ENCODE peak calls at places on chromosome 12, in ten cellular contexts. Z is T-helper 17 cell; K is AG09309; U is WTC11; P is activated CD4-positive, CD25-positive, alpha-beta regulatory T cell treated with anti-CD3 and anti-CD28 coated beads, Interleukin-2, amount 50 U/mL, for 72 hours; O is heart left ventricle; R is CD4-positive, CD25-positive, alpha-beta regulatory T cell; Q is activated naive CD4-positive, alpha-beta T cell treated with anti-CD3 and anti-CD28 coated beads, Interleukin-2, amount 50 U/mL, for 16 hours; M is mesenchymal stem cell; B is posterior vena cava. A is an unnamed sample.

GRCh38 chr12:54356951-54357356 is 7.3 kb downstream of the GPR84 start:
- DNase-seq in Z (no peak), K (no peak), U (no peak), P (no peak), O (no peak), R (no peak), Q (no peak), M (peak), B (no peak), A (no peak)

GRCh38 chr12:88546851-88547250 is 33.4 kb downstream of the KITLG start:
- DNase-seq in Z (no peak), K (no peak), U (no peak), P (no peak), O (no peak), R (no peak), Q (no peak), M (no peak), B (no peak), A (no peak)

GRCh38 chr12:6765634-6766581 is at the start of gene PTMS:
- DNase-seq in Z (no peak), K (peak), U (peak), P (no peak), O (peak), R (no peak), Q (no peak), M (peak), B (peak), A (peak)

GRCh38 chr12:76919388-76920181 is 40.8 kb upstream of the CSRP2 start:
- DNase-seq in Z (no peak), K (no peak), U (no peak), P (no peak), O (no peak), R (no peak), Q (no peak), M (no peak), B (no peak), A (no peak)

GRCh38 chr12:2977776-2978175 is 18.6 kb downstream of the TEAD4 start:
- DNase-seq in Z (no peak), K (no peak), U (no peak), P (no peak), O (no peak), R (no peak), Q (no peak), M (no peak), B (no peak), A (no peak)

GRCh38 chr12:30997685-30998440 is 71.3 kb downstream of the TSPAN11 start:
- DNase-seq in Z (no peak), K (no peak), U (no peak), P (no peak), O (no peak), R (no peak), Q (no peak), M (no peak), B (peak), A (no peak)

GRCh38 chr12:57147641-57147944 is 174 bp upstream of the LRP1-AS start:
- DNase-seq in Z (no peak), K (no peak), U (no peak), P (no peak), O (no peak), R (no peak), Q (no peak), M (peak), B (no peak), A (no peak)

GRCh38 chr12:34398706-34399630 is 376.7 kb downstream of the ALG10 start:
- DNase-seq in Z (peak), K (no peak), U (peak), P (peak), O (peak), R (no peak), Q (peak), M (no peak), B (peak), A (no peak)

GRCh38 chr12:80033457-80033856 is 65.9 kb upstream of the OTOGL start:
- DNase-seq in Z (no peak), K (peak), U (no peak), P (no peak), O (no peak), R (no peak), Q (no peak), M (peak), B (no peak), A (no peak)

A was measured in germinal center.